ENCODE peak calls at places on chromosomes 11 and 22, in five cellular contexts. One of them, this sample, is unnamed.
A peak's percentile ranks its signal among the peaks of the same experiment; 100 is the strongest.

GRCh38 chr11:133966924-133967598 is 10.3 kb upstream of the IGSF9B start:
- DNase-seq in mammary epithelial cell: no peak
- DNase-seq in HAP-1: no peak
- DNase-seq in fibroblast of the aortic adventitia: no peak
- DNase-seq in posterior vena cava: no peak
- DNase-seq in this sample: no peak

GRCh38 chr22:50183141-50183971 is 2.4 kb upstream of the TRABD start:
- DNase-seq in posterior vena cava: no peak
- DNase-seq in fibroblast of the aortic adventitia: no peak
- DNase-seq in HAP-1: no peak
- DNase-seq in mammary epithelial cell: no peak
- DNase-seq in this sample: no peak

GRCh38 chr11:57597971-57598830 is 716 bp downstream of the SERPING1 start:
- DNase-seq in fibroblast of the aortic adventitia: peak; percentile 63
- DNase-seq in mammary epithelial cell: no peak
- DNase-seq in posterior vena cava: peak; percentile 94
- DNase-seq in HAP-1: no peak
- DNase-seq in this sample: peak; percentile 74

GRCh38 chr11:67286621-67287333 is 2.3 kb upstream of the ANKRD13D start:
- DNase-seq in posterior vena cava: peak; percentile 83
- DNase-seq in fibroblast of the aortic adventitia: no peak
- DNase-seq in mammary epithelial cell: no peak
- DNase-seq in HAP-1: no peak
- DNase-seq in this sample: no peak

GRCh38 chr11:100821198-100821597 is 134.1 kb downstream of the ARHGAP42 start:
- DNase-seq in posterior vena cava: no peak
- DNase-seq in mammary epithelial cell: no peak
- DNase-seq in fibroblast of the aortic adventitia: no peak
- DNase-seq in HAP-1: no peak
- DNase-seq in this sample: no peak

GRCh38 chr22:49997221-49997599 is 15.4 kb downstream of the IL17REL start:
- DNase-seq in HAP-1: no peak
- DNase-seq in fibroblast of the aortic adventitia: no peak
- DNase-seq in mammary epithelial cell: no peak
- DNase-seq in posterior vena cava: no peak
- DNase-seq in this sample: no peak

GRCh38 chr11:129836979-129837378 is 21.3 kb downstream of the TMEM45B start:
- DNase-seq in HAP-1: no peak
- DNase-seq in mammary epithelial cell: no peak
- DNase-seq in posterior vena cava: no peak
- DNase-seq in fibroblast of the aortic adventitia: no peak
- DNase-seq in this sample: no peak

GRCh38 chr11:78497309-78497708 is 77.4 kb downstream of the NARS2 start:
- DNase-seq in posterior vena cava: no peak
- DNase-seq in mammary epithelial cell: no peak
- DNase-seq in HAP-1: no peak
- DNase-seq in fibroblast of the aortic adventitia: no peak
- DNase-seq in this sample: no peak

GRCh38 chr11:111605681-111606080 is 3.4 kb downstream of the SIK2 start:
- DNase-seq in fibroblast of the aortic adventitia: no peak
- DNase-seq in HAP-1: peak; percentile 64
- DNase-seq in mammary epithelial cell: no peak
- DNase-seq in posterior vena cava: no peak
- DNase-seq in this sample: no peak

GRCh38 chr11:132022718-132023117 is 652.3 kb downstream of the NTM start:
- DNase-seq in fibroblast of the aortic adventitia: peak; percentile 94
- DNase-seq in mammary epithelial cell: no peak
- DNase-seq in HAP-1: no peak
- DNase-seq in posterior vena cava: no peak
- DNase-seq in this sample: no peak

GRCh38 chr11:2474059-2474901 is 29.5 kb downstream of the KCNQ1 start:
- DNase-seq in fibroblast of the aortic adventitia: no peak
- DNase-seq in posterior vena cava: peak; percentile 60
- DNase-seq in HAP-1: no peak
- DNase-seq in mammary epithelial cell: no peak
- DNase-seq in this sample: no peak

GRCh38 chr11:94519478-94520084 is 7.3 kb downstream of the C11orf97 start:
- DNase-seq in mammary epithelial cell: no peak
- DNase-seq in fibroblast of the aortic adventitia: peak; percentile 68
- DNase-seq in posterior vena cava: no peak
- DNase-seq in HAP-1: peak; percentile 32
- DNase-seq in this sample: no peak

GRCh38 chr22:42365337-42365865 is 66.8 kb downstream of the NFAM1 start:
- DNase-seq in HAP-1: peak; percentile 71
- DNase-seq in mammary epithelial cell: no peak
- DNase-seq in fibroblast of the aortic adventitia: no peak
- DNase-seq in posterior vena cava: no peak
- DNase-seq in this sample: no peak

GRCh38 chr11:1335811-1336761 is 26.7 kb upstream of the TOLLIP start:
- DNase-seq in mammary epithelial cell: peak; percentile 36
- DNase-seq in HAP-1: peak; percentile 43
- DNase-seq in posterior vena cava: peak; percentile 91
- DNase-seq in fibroblast of the aortic adventitia: peak; percentile 93
- DNase-seq in this sample: peak; percentile 33

GRCh38 chr11:64048042-64048854 is 12.5 kb downstream of the FLRT1 start:
- DNase-seq in fibroblast of the aortic adventitia: no peak
- DNase-seq in HAP-1: no peak
- DNase-seq in mammary epithelial cell: no peak
- DNase-seq in posterior vena cava: no peak
- DNase-seq in this sample: no peak

GRCh38 chr11:316891-317291 is 3.1 kb downstream of the IFITM1 start:
- DNase-seq in HAP-1: peak; percentile 89
- DNase-seq in mammary epithelial cell: no peak
- DNase-seq in posterior vena cava: no peak
- DNase-seq in fibroblast of the aortic adventitia: no peak
- DNase-seq in this sample: no peak

GRCh38 chr22:19377565-19378361 is 53.8 kb downstream of the HIRA start:
- DNase-seq in posterior vena cava: no peak
- DNase-seq in mammary epithelial cell: no peak
- DNase-seq in fibroblast of the aortic adventitia: no peak
- DNase-seq in HAP-1: no peak
- DNase-seq in this sample: no peak

GRCh38 chr22:20267441-20268288 is 453 bp downstream of the RTN4R start:
- DNase-seq in posterior vena cava: no peak
- DNase-seq in fibroblast of the aortic adventitia: no peak
- DNase-seq in mammary epithelial cell: peak; percentile 4
- DNase-seq in HAP-1: no peak
- DNase-seq in this sample: peak; percentile 35

GRCh38 chr11:18699848-18700261 is 1.3 kb downstream of the TMEM86A start:
- DNase-seq in mammary epithelial cell: no peak
- DNase-seq in fibroblast of the aortic adventitia: no peak
- DNase-seq in HAP-1: no peak
- DNase-seq in posterior vena cava: no peak
- DNase-seq in this sample: no peak

GRCh38 chr11:721913-722811 is 16.1 kb downstream of the EPS8L2 start:
- DNase-seq in mammary epithelial cell: no peak
- DNase-seq in posterior vena cava: peak; percentile 88
- DNase-seq in fibroblast of the aortic adventitia: no peak
- DNase-seq in HAP-1: no peak
- DNase-seq in this sample: no peak